ENCODE peak calls at places on chromosomes 16 and 17, in ten cellular contexts. One of them, this sample, is unnamed.

GRCh38 chr16:50675686-50676610 is 5.2 kb downstream of the SNX20 start:
- DNase-seq in IMR-90: no peak
- DNase-seq in stomach: no peak
- DNase-seq in esophagus muscularis mucosa: no peak
- DNase-seq in endothelial cell of umbilical vein: no peak
- DNase-seq in body of pancreas: no peak
- DNase-seq in A549: no peak
- DNase-seq in heart left ventricle: no peak
- DNase-seq in uterus: no peak
- DNase-seq in suprapubic skin: no peak
- DNase-seq in this sample: no peak

GRCh38 chr17:32460054-32460453 is 15.7 kb downstream of the PSMD11 start:
- DNase-seq in stomach: no peak
- DNase-seq in uterus: no peak
- DNase-seq in body of pancreas: no peak
- DNase-seq in IMR-90: no peak
- DNase-seq in suprapubic skin: no peak
- DNase-seq in A549: no peak
- DNase-seq in esophagus muscularis mucosa: no peak
- DNase-seq in heart left ventricle: no peak
- DNase-seq in endothelial cell of umbilical vein: no peak
- DNase-seq in this sample: no peak

GRCh38 chr17:8997994-8998628 is 23.2 kb upstream of the NTN1 start:
- DNase-seq in stomach: peak
- DNase-seq in heart left ventricle: peak
- DNase-seq in IMR-90: peak
- DNase-seq in A549: peak
- DNase-seq in esophagus muscularis mucosa: no peak
- DNase-seq in body of pancreas: peak
- DNase-seq in uterus: no peak
- DNase-seq in endothelial cell of umbilical vein: peak
- DNase-seq in suprapubic skin: no peak
- DNase-seq in this sample: no peak

GRCh38 chr17:80861892-80862291 is 129.7 kb upstream of the CHMP6 start:
- DNase-seq in uterus: no peak
- DNase-seq in endothelial cell of umbilical vein: no peak
- DNase-seq in stomach: no peak
- DNase-seq in esophagus muscularis mucosa: no peak
- DNase-seq in body of pancreas: no peak
- DNase-seq in suprapubic skin: no peak
- DNase-seq in A549: peak
- DNase-seq in heart left ventricle: no peak
- DNase-seq in IMR-90: peak
- DNase-seq in this sample: peak

GRCh38 chr17:49371178-49371834 is 9.3 kb upstream of the ZNF652 start:
- DNase-seq in IMR-90: no peak
- DNase-seq in body of pancreas: no peak
- DNase-seq in stomach: no peak
- DNase-seq in suprapubic skin: peak
- DNase-seq in A549: no peak
- DNase-seq in heart left ventricle: no peak
- DNase-seq in uterus: no peak
- DNase-seq in endothelial cell of umbilical vein: no peak
- DNase-seq in esophagus muscularis mucosa: peak
- DNase-seq in this sample: peak

GRCh38 chr16:1491327-1491726 is 1.8 kb upstream of the TELO2 start:
- DNase-seq in stomach: no peak
- DNase-seq in uterus: no peak
- DNase-seq in endothelial cell of umbilical vein: no peak
- DNase-seq in A549: no peak
- DNase-seq in IMR-90: no peak
- DNase-seq in heart left ventricle: no peak
- DNase-seq in suprapubic skin: no peak
- DNase-seq in body of pancreas: no peak
- DNase-seq in esophagus muscularis mucosa: no peak
- DNase-seq in this sample: no peak

GRCh38 chr16:89581861-89582563 is 6.5 kb downstream of the CPNE7 start:
- DNase-seq in stomach: peak
- DNase-seq in IMR-90: peak
- DNase-seq in heart left ventricle: no peak
- DNase-seq in body of pancreas: peak
- DNase-seq in esophagus muscularis mucosa: no peak
- DNase-seq in endothelial cell of umbilical vein: peak
- DNase-seq in uterus: no peak
- DNase-seq in A549: peak
- DNase-seq in suprapubic skin: no peak
- DNase-seq in this sample: no peak

GRCh38 chr17:34706029-34706428 is 126.6 kb downstream of the TMEM132E start:
- DNase-seq in endothelial cell of umbilical vein: no peak
- DNase-seq in IMR-90: peak
- DNase-seq in uterus: no peak
- DNase-seq in stomach: no peak
- DNase-seq in A549: no peak
- DNase-seq in body of pancreas: no peak
- DNase-seq in esophagus muscularis mucosa: peak
- DNase-seq in heart left ventricle: no peak
- DNase-seq in suprapubic skin: no peak
- DNase-seq in this sample: no peak

GRCh38 chr16:12329246-12329995 is 352.9 kb downstream of the SNX29 start:
- DNase-seq in suprapubic skin: no peak
- DNase-seq in endothelial cell of umbilical vein: no peak
- DNase-seq in heart left ventricle: no peak
- DNase-seq in body of pancreas: no peak
- DNase-seq in IMR-90: no peak
- DNase-seq in uterus: no peak
- DNase-seq in esophagus muscularis mucosa: no peak
- DNase-seq in A549: no peak
- DNase-seq in stomach: no peak
- DNase-seq in this sample: no peak

GRCh38 chr17:19672009-19672837 is 23.7 kb downstream of the ALDH3A2 start:
- DNase-seq in esophagus muscularis mucosa: no peak
- DNase-seq in stomach: peak
- DNase-seq in IMR-90: peak
- DNase-seq in suprapubic skin: no peak
- DNase-seq in heart left ventricle: peak
- DNase-seq in A549: no peak
- DNase-seq in uterus: no peak
- DNase-seq in body of pancreas: peak
- DNase-seq in endothelial cell of umbilical vein: peak
- DNase-seq in this sample: no peak

GRCh38 chr17:17847102-17847501 is 10.3 kb upstream of the SREBF1 start:
- DNase-seq in heart left ventricle: no peak
- DNase-seq in endothelial cell of umbilical vein: no peak
- DNase-seq in body of pancreas: no peak
- DNase-seq in esophagus muscularis mucosa: no peak
- DNase-seq in IMR-90: no peak
- DNase-seq in stomach: no peak
- DNase-seq in A549: no peak
- DNase-seq in uterus: no peak
- DNase-seq in suprapubic skin: no peak
- DNase-seq in this sample: no peak

GRCh38 chr17:12296120-12296727 is 275.5 kb downstream of the MAP2K4 start:
- DNase-seq in stomach: no peak
- DNase-seq in heart left ventricle: peak
- DNase-seq in IMR-90: peak
- DNase-seq in body of pancreas: no peak
- DNase-seq in suprapubic skin: no peak
- DNase-seq in esophagus muscularis mucosa: no peak
- DNase-seq in A549: no peak
- DNase-seq in endothelial cell of umbilical vein: peak
- DNase-seq in uterus: no peak
- DNase-seq in this sample: no peak

GRCh38 chr17:57552114-57552601 is 192.9 kb downstream of the CCDC182 start:
- DNase-seq in IMR-90: no peak
- DNase-seq in stomach: no peak
- DNase-seq in uterus: peak
- DNase-seq in heart left ventricle: no peak
- DNase-seq in A549: no peak
- DNase-seq in esophagus muscularis mucosa: no peak
- DNase-seq in endothelial cell of umbilical vein: no peak
- DNase-seq in body of pancreas: no peak
- DNase-seq in suprapubic skin: no peak
- DNase-seq in this sample: no peak

GRCh38 chr17:51667722-51668083 is 407.4 kb downstream of the UTP18 start:
- DNase-seq in body of pancreas: no peak
- DNase-seq in IMR-90: no peak
- DNase-seq in esophagus muscularis mucosa: no peak
- DNase-seq in heart left ventricle: no peak
- DNase-seq in uterus: no peak
- DNase-seq in endothelial cell of umbilical vein: no peak
- DNase-seq in suprapubic skin: no peak
- DNase-seq in A549: no peak
- DNase-seq in stomach: no peak
- DNase-seq in this sample: no peak

GRCh38 chr16:11315499-11315898 is 29.8 kb upstream of the RMI2 start:
- DNase-seq in esophagus muscularis mucosa: no peak
- DNase-seq in suprapubic skin: no peak
- DNase-seq in IMR-90: peak
- DNase-seq in heart left ventricle: no peak
- DNase-seq in A549: peak
- DNase-seq in endothelial cell of umbilical vein: no peak
- DNase-seq in uterus: no peak
- DNase-seq in body of pancreas: no peak
- DNase-seq in stomach: no peak
- DNase-seq in this sample: no peak

DNA sequence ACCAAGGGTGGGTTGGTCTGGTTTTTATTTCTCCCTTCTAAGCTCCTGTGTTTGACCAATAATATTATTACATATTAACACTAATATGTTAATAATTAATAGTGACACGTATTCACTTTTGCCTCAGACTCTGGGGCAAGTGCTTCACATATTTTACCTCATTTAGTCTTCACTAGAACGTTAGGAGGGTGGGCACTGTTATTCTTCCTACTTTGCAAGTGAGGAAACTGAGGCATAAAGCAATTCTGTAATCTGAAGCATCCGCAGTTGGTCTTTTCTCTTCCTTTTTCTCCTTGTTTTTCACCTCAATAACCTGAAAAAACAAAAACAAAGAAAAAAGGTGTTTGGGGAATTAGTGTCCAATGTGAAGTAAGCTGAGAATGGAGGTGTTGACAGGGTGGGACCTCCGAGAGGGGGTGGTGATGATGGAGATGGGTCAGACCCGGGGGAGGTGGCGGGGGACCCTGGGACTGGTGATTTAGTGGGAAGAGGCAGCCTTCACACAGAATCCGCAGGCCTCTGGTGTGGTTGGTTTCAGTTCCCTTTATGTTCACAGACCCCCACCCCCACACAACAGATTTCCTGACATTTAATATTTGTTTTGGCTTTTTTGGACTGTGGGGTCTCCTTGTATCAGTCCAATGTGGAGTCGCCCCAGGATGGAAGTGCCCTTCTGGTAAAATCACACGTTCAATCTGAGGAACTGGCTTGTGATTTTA is 3.7 kb downstream of the CDH1 start:
- DNase-seq in A549: no peak
- DNase-seq in esophagus muscularis mucosa: no peak
- DNase-seq in heart left ventricle: no peak
- DNase-seq in IMR-90: no peak
- DNase-seq in stomach: no peak
- DNase-seq in uterus: no peak
- DNase-seq in endothelial cell of umbilical vein: no peak
- DNase-seq in suprapubic skin: no peak
- DNase-seq in body of pancreas: no peak
- DNase-seq in this sample: no peak
- H3K27ac ChIP-seq in A549: peak
- H3K27ac ChIP-seq in esophagus muscularis mucosa: no peak
- H3K27ac ChIP-seq in heart left ventricle: no peak
- H3K27ac ChIP-seq in IMR-90: no peak
- H3K27ac ChIP-seq in stomach: peak
- H3K27ac ChIP-seq in uterus: no peak
- H3K27ac ChIP-seq in endothelial cell of umbilical vein: no peak
- H3K27ac ChIP-seq in suprapubic skin: no peak
- H3K27ac ChIP-seq in body of pancreas: peak
- H3K27ac ChIP-seq in this sample: no peak

GRCh38 chr17:16380640-16381495 is at the start of gene UBB:
- DNase-seq in uterus: peak
- DNase-seq in heart left ventricle: peak
- DNase-seq in endothelial cell of umbilical vein: peak
- DNase-seq in IMR-90: peak
- DNase-seq in body of pancreas: peak
- DNase-seq in esophagus muscularis mucosa: peak
- DNase-seq in A549: peak
- DNase-seq in stomach: peak
- DNase-seq in suprapubic skin: peak
- DNase-seq in this sample: peak
- TF ChIP-seq POLR2A in uterus: peak
- TF ChIP-seq POLR2A in heart left ventricle: peak
- TF ChIP-seq POLR2A in endothelial cell of umbilical vein: peak
- TF ChIP-seq POLR2A in IMR-90: peak
- TF ChIP-seq POLR2A in body of pancreas: peak
- TF ChIP-seq POLR2A in esophagus muscularis mucosa: peak
- TF ChIP-seq POLR2A in A549: peak
- TF ChIP-seq POLR2A in stomach: peak
- TF ChIP-seq POLR2A in suprapubic skin: peak
- TF ChIP-seq POLR2A in this sample: peak

GRCh38 chr17:82876602-82877391 is 37.0 kb upstream of the ZNF750 start:
- DNase-seq in body of pancreas: peak
- DNase-seq in endothelial cell of umbilical vein: peak
- DNase-seq in A549: no peak
- DNase-seq in uterus: peak
- DNase-seq in stomach: peak
- DNase-seq in heart left ventricle: peak
- DNase-seq in esophagus muscularis mucosa: no peak
- DNase-seq in IMR-90: peak
- DNase-seq in suprapubic skin: peak
- DNase-seq in this sample: peak
- H3K27ac ChIP-seq in body of pancreas: peak
- H3K27ac ChIP-seq in endothelial cell of umbilical vein: peak
- H3K27ac ChIP-seq in A549: no peak
- H3K27ac ChIP-seq in uterus: peak
- H3K27ac ChIP-seq in stomach: peak
- H3K27ac ChIP-seq in heart left ventricle: peak
- H3K27ac ChIP-seq in esophagus muscularis mucosa: peak
- H3K27ac ChIP-seq in IMR-90: no peak
- H3K27ac ChIP-seq in suprapubic skin: peak
- H3K27ac ChIP-seq in this sample: peak

DNA sequence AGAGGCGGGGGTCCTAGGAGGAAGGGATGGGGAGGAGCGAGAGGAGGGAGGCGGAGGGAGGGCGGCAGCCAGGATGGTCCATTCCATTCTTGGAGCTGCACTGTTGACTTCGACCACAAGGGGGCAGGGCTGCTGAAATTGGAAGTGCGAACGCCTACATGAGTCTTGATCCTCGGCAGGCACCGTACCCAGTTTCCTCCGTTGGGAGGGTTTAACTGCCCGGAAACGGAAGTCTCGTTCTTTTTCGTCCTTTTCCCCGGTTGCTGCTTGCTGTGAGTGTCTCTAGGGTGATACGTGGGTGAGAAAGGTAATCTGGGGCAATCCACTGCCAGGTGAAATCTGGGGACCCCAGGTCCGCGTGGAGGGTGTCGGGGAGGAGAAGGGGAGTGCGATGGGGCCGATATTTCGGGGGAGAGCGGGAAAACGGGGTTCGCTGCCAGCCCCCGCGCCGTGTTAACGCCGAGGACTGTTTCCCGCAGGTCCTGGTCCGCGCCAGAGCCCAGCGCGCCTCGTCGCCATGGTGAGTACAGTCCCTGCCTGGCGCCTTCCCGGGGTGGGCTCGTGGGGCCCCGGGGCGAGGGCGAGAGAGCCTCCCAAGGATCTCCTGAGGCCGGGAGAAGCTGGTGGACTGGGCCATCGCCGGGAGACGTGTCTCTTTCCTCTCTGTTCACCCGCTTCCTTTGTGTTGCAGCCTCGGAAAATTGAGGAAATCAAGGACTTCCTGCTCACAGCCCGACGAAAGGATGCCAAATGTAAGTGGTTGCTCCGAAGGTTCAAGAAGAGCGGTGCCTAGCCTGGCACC is at the start of gene RPL38:
- DNase-seq in IMR-90: peak
- DNase-seq in stomach: peak
- DNase-seq in body of pancreas: peak
- DNase-seq in endothelial cell of umbilical vein: peak
- DNase-seq in uterus: peak
- DNase-seq in A549: peak
- DNase-seq in heart left ventricle: peak
- DNase-seq in suprapubic skin: peak
- DNase-seq in esophagus muscularis mucosa: peak
- DNase-seq in this sample: peak
- TF ChIP-seq POLR2A in IMR-90: peak
- TF ChIP-seq POLR2A in stomach: peak
- TF ChIP-seq POLR2A in body of pancreas: peak
- TF ChIP-seq POLR2A in endothelial cell of umbilical vein: peak
- TF ChIP-seq POLR2A in uterus: peak
- TF ChIP-seq POLR2A in A549: peak
- TF ChIP-seq POLR2A in heart left ventricle: peak
- TF ChIP-seq POLR2A in suprapubic skin: peak
- TF ChIP-seq POLR2A in esophagus muscularis mucosa: peak
- TF ChIP-seq POLR2A in this sample: peak

This sample was measured in sigmoid colon.